ENCODE peak calls at places on chromosome 7, in ten cellular contexts. One of them, this sample, is unnamed.

GRCh38 chr7:151877911-151878835 is 1.3 kb upstream of the PRKAG2 start:
- DNase-seq in T-helper 2 cell: no peak
- DNase-seq in spleen: peak; percentile 84
- DNase-seq in glutamatergic neuron: no peak
- DNase-seq in neural progenitor cell: peak; percentile 46
- DNase-seq in GOT3: no peak
- DNase-seq in stimulated activated CD4-positive, alpha-beta T cell treated with anti-CD3 and anti-CD28 coated beads, Interleukin-2, amount 100 ng/mL, for 48 hours: peak; percentile 3
- DNase-seq in lung: no peak
- DNase-seq in AG10803: no peak
- DNase-seq in SW480: no peak
- DNase-seq in this sample: no peak

GRCh38 chr7:25382175-25382574 is 153.9 kb upstream of the NPVF start:
- DNase-seq in T-helper 2 cell: no peak
- DNase-seq in spleen: no peak
- DNase-seq in glutamatergic neuron: no peak
- DNase-seq in neural progenitor cell: no peak
- DNase-seq in GOT3: no peak
- DNase-seq in stimulated activated CD4-positive, alpha-beta T cell treated with anti-CD3 and anti-CD28 coated beads, Interleukin-2, amount 100 ng/mL, for 48 hours: no peak
- DNase-seq in lung: no peak
- DNase-seq in AG10803: no peak
- DNase-seq in SW480: no peak
- DNase-seq in this sample: no peak

GRCh38 chr7:123797673-123798526 is 47.1 kb upstream of the HYAL4 start:
- DNase-seq in T-helper 2 cell: no peak
- DNase-seq in spleen: no peak
- DNase-seq in glutamatergic neuron: no peak
- DNase-seq in neural progenitor cell: peak; percentile 28
- DNase-seq in GOT3: no peak
- DNase-seq in stimulated activated CD4-positive, alpha-beta T cell treated with anti-CD3 and anti-CD28 coated beads, Interleukin-2, amount 100 ng/mL, for 48 hours: no peak
- DNase-seq in lung: peak; percentile 31
- DNase-seq in AG10803: peak; percentile 67
- DNase-seq in SW480: peak; percentile 98
- DNase-seq in this sample: peak; percentile 78

GRCh38 chr7:27095897-27096755 is at the start of gene HOXA1:
- DNase-seq in T-helper 2 cell: peak; percentile 70
- DNase-seq in spleen: peak; percentile 95
- DNase-seq in glutamatergic neuron: peak; percentile 69
- DNase-seq in neural progenitor cell: peak; percentile 86
- DNase-seq in GOT3: peak; percentile 81
- DNase-seq in stimulated activated CD4-positive, alpha-beta T cell treated with anti-CD3 and anti-CD28 coated beads, Interleukin-2, amount 100 ng/mL, for 48 hours: peak; percentile 54
- DNase-seq in lung: peak; percentile 75
- DNase-seq in AG10803: peak; percentile 93
- DNase-seq in SW480: peak; percentile 98
- DNase-seq in this sample: peak; percentile 78

GRCh38 chr7:85682819-85683218 is 496.0 kb upstream of the SEMA3D start:
- DNase-seq in T-helper 2 cell: no peak
- DNase-seq in spleen: no peak
- DNase-seq in glutamatergic neuron: no peak
- DNase-seq in neural progenitor cell: no peak
- DNase-seq in GOT3: no peak
- DNase-seq in stimulated activated CD4-positive, alpha-beta T cell treated with anti-CD3 and anti-CD28 coated beads, Interleukin-2, amount 100 ng/mL, for 48 hours: no peak
- DNase-seq in lung: no peak
- DNase-seq in AG10803: peak; percentile 57
- DNase-seq in SW480: no peak
- DNase-seq in this sample: no peak

GRCh38 chr7:1220958-1221745 is 11.5 kb upstream of the UNCX start:
- DNase-seq in T-helper 2 cell: no peak
- DNase-seq in spleen: no peak
- DNase-seq in glutamatergic neuron: peak; percentile 54
- DNase-seq in neural progenitor cell: peak; percentile 7
- DNase-seq in GOT3: no peak
- DNase-seq in stimulated activated CD4-positive, alpha-beta T cell treated with anti-CD3 and anti-CD28 coated beads, Interleukin-2, amount 100 ng/mL, for 48 hours: no peak
- DNase-seq in lung: no peak
- DNase-seq in AG10803: no peak
- DNase-seq in SW480: no peak
- DNase-seq in this sample: no peak

GRCh38 chr7:24828871-24829661 is 71.8 kb upstream of the GSDME start:
- DNase-seq in T-helper 2 cell: no peak
- DNase-seq in spleen: no peak
- DNase-seq in glutamatergic neuron: no peak
- DNase-seq in neural progenitor cell: no peak
- DNase-seq in GOT3: no peak
- DNase-seq in stimulated activated CD4-positive, alpha-beta T cell treated with anti-CD3 and anti-CD28 coated beads, Interleukin-2, amount 100 ng/mL, for 48 hours: no peak
- DNase-seq in lung: no peak
- DNase-seq in AG10803: peak; percentile 39
- DNase-seq in SW480: no peak
- DNase-seq in this sample: no peak

GRCh38 chr7:47776335-47776734 is 171.9 kb downstream of the PKD1L1 start:
- DNase-seq in T-helper 2 cell: no peak
- DNase-seq in spleen: no peak
- DNase-seq in glutamatergic neuron: no peak
- DNase-seq in neural progenitor cell: no peak
- DNase-seq in GOT3: no peak
- DNase-seq in stimulated activated CD4-positive, alpha-beta T cell treated with anti-CD3 and anti-CD28 coated beads, Interleukin-2, amount 100 ng/mL, for 48 hours: no peak
- DNase-seq in lung: no peak
- DNase-seq in AG10803: no peak
- DNase-seq in SW480: no peak
- DNase-seq in this sample: peak; percentile 26

GRCh38 chr7:103843689-103844480 is 145.6 kb downstream of the RELN start:
- DNase-seq in T-helper 2 cell: no peak
- DNase-seq in spleen: no peak
- DNase-seq in glutamatergic neuron: no peak
- DNase-seq in neural progenitor cell: no peak
- DNase-seq in GOT3: no peak
- DNase-seq in stimulated activated CD4-positive, alpha-beta T cell treated with anti-CD3 and anti-CD28 coated beads, Interleukin-2, amount 100 ng/mL, for 48 hours: no peak
- DNase-seq in lung: no peak
- DNase-seq in AG10803: no peak
- DNase-seq in SW480: no peak
- DNase-seq in this sample: no peak